ENCODE peak calls at places on chromosomes 6 and 20, in eight cellular contexts. One of them, this sample, is unnamed.

GRCh38 chr20:37749620-37750403 is 56.0 kb downstream of the CTNNBL1 start:
- DNase-seq in HCT116: no peak
- DNase-seq in heart left ventricle: no peak
- DNase-seq in GM12865: no peak
- DNase-seq in MM.1S: no peak
- DNase-seq in Peyer's patch: no peak
- DNase-seq in gastrocnemius medialis: no peak
- DNase-seq in cardiac muscle cell: no peak
- DNase-seq in this sample: no peak

GRCh38 chr6:5202206-5202605 is 58.5 kb downstream of the LYRM4 start:
- DNase-seq in GM12865: no peak
- DNase-seq in gastrocnemius medialis: no peak
- DNase-seq in cardiac muscle cell: no peak
- DNase-seq in Peyer's patch: no peak
- DNase-seq in MM.1S: no peak
- DNase-seq in heart left ventricle: no peak
- DNase-seq in HCT116: no peak
- DNase-seq in this sample: no peak

GRCh38 chr20:2446845-2447244 is 23.7 kb downstream of the SNRPB start:
- DNase-seq in Peyer's patch: no peak
- DNase-seq in HCT116: no peak
- DNase-seq in gastrocnemius medialis: no peak
- DNase-seq in heart left ventricle: no peak
- DNase-seq in GM12865: no peak
- DNase-seq in MM.1S: no peak
- DNase-seq in cardiac muscle cell: no peak
- DNase-seq in this sample: no peak

GRCh38 chr6:12977206-12977605 is 260.6 kb downstream of the PHACTR1 start:
- DNase-seq in heart left ventricle: no peak
- DNase-seq in HCT116: no peak
- DNase-seq in gastrocnemius medialis: no peak
- DNase-seq in cardiac muscle cell: no peak
- DNase-seq in Peyer's patch: no peak
- DNase-seq in GM12865: no peak
- DNase-seq in MM.1S: no peak
- DNase-seq in this sample: no peak

GRCh38 chr6:136822051-136822378 is 377 bp upstream of the PEX7 start:
- DNase-seq in heart left ventricle: peak; percentile 32
- DNase-seq in cardiac muscle cell: peak; percentile 62
- DNase-seq in Peyer's patch: no peak
- DNase-seq in MM.1S: no peak
- DNase-seq in HCT116: no peak
- DNase-seq in gastrocnemius medialis: no peak
- DNase-seq in GM12865: no peak
- DNase-seq in this sample: no peak

GRCh38 chr20:58233881-58234528 is 5.6 kb upstream of the ANKRD60 start:
- DNase-seq in GM12865: peak; percentile 22
- DNase-seq in gastrocnemius medialis: no peak
- DNase-seq in Peyer's patch: no peak
- DNase-seq in cardiac muscle cell: peak; percentile 18
- DNase-seq in HCT116: no peak
- DNase-seq in heart left ventricle: no peak
- DNase-seq in MM.1S: no peak
- DNase-seq in this sample: no peak

GRCh38 chr20:45308078-45308778 is at the start of gene MATN4:
- DNase-seq in MM.1S: no peak
- DNase-seq in gastrocnemius medialis: no peak
- DNase-seq in GM12865: no peak
- DNase-seq in HCT116: no peak
- DNase-seq in cardiac muscle cell: no peak
- DNase-seq in Peyer's patch: no peak
- DNase-seq in heart left ventricle: no peak
- DNase-seq in this sample: no peak

GRCh38 chr20:49415005-49415663 is 67.3 kb downstream of the KCNB1 start:
- DNase-seq in cardiac muscle cell: no peak
- DNase-seq in heart left ventricle: no peak
- DNase-seq in gastrocnemius medialis: no peak
- DNase-seq in GM12865: no peak
- DNase-seq in HCT116: no peak
- DNase-seq in Peyer's patch: no peak
- DNase-seq in MM.1S: no peak
- DNase-seq in this sample: no peak

GRCh38 chr6:53879608-53880007 is 84.8 kb downstream of the LRRC1 start:
- DNase-seq in GM12865: no peak
- DNase-seq in cardiac muscle cell: no peak
- DNase-seq in heart left ventricle: no peak
- DNase-seq in Peyer's patch: no peak
- DNase-seq in HCT116: no peak
- DNase-seq in MM.1S: no peak
- DNase-seq in gastrocnemius medialis: no peak
- DNase-seq in this sample: no peak

GRCh38 chr6:159089909-159090308 is 45.1 kb upstream of the TAGAP start:
- DNase-seq in cardiac muscle cell: no peak
- DNase-seq in Peyer's patch: no peak
- DNase-seq in heart left ventricle: no peak
- DNase-seq in GM12865: no peak
- DNase-seq in MM.1S: no peak
- DNase-seq in HCT116: no peak
- DNase-seq in gastrocnemius medialis: no peak
- DNase-seq in this sample: no peak

GRCh38 chr6:120031837-120032236 is 682.3 kb upstream of the MAN1A1 start:
- DNase-seq in GM12865: no peak
- DNase-seq in MM.1S: no peak
- DNase-seq in cardiac muscle cell: no peak
- DNase-seq in HCT116: no peak
- DNase-seq in gastrocnemius medialis: no peak
- DNase-seq in Peyer's patch: no peak
- DNase-seq in heart left ventricle: no peak
- DNase-seq in this sample: no peak

GRCh38 chr6:558089-558488 is 98.8 kb downstream of the HUS1B start:
- DNase-seq in gastrocnemius medialis: no peak
- DNase-seq in Peyer's patch: no peak
- DNase-seq in heart left ventricle: no peak
- DNase-seq in GM12865: no peak
- DNase-seq in HCT116: no peak
- DNase-seq in MM.1S: peak; percentile 15
- DNase-seq in cardiac muscle cell: peak; percentile 10
- DNase-seq in this sample: no peak

GRCh38 chr20:48832423-48832735 is 4.6 kb upstream of the PREX1 start:
- DNase-seq in gastrocnemius medialis: no peak
- DNase-seq in cardiac muscle cell: no peak
- DNase-seq in heart left ventricle: no peak
- DNase-seq in GM12865: no peak
- DNase-seq in MM.1S: no peak
- DNase-seq in HCT116: no peak
- DNase-seq in Peyer's patch: peak; percentile 60
- DNase-seq in this sample: no peak

GRCh38 chr6:72084992-72085569 is 198.7 kb downstream of the RIMS1 start:
- DNase-seq in Peyer's patch: no peak
- DNase-seq in HCT116: no peak
- DNase-seq in heart left ventricle: no peak
- DNase-seq in gastrocnemius medialis: no peak
- DNase-seq in MM.1S: peak; percentile 16
- DNase-seq in GM12865: peak; percentile 21
- DNase-seq in cardiac muscle cell: peak; percentile 45
- DNase-seq in this sample: no peak

GRCh38 chr20:54980321-54980960 is 505.0 kb downstream of the DOK5 start:
- DNase-seq in Peyer's patch: no peak
- DNase-seq in HCT116: no peak
- DNase-seq in cardiac muscle cell: no peak
- DNase-seq in gastrocnemius medialis: no peak
- DNase-seq in GM12865: peak; percentile 2
- DNase-seq in MM.1S: peak; percentile 40
- DNase-seq in heart left ventricle: no peak
- DNase-seq in this sample: no peak

GRCh38 chr6:22884441-22884840 is 315.1 kb downstream of the HDGFL1 start:
- DNase-seq in heart left ventricle: no peak
- DNase-seq in cardiac muscle cell: no peak
- DNase-seq in GM12865: no peak
- DNase-seq in MM.1S: no peak
- DNase-seq in gastrocnemius medialis: no peak
- DNase-seq in Peyer's patch: no peak
- DNase-seq in HCT116: no peak
- DNase-seq in this sample: no peak

GRCh38 chr6:37006793-37007339 is 1.4 kb downstream of the FGD2 start:
- DNase-seq in heart left ventricle: no peak
- DNase-seq in MM.1S: no peak
- DNase-seq in gastrocnemius medialis: no peak
- DNase-seq in GM12865: no peak
- DNase-seq in HCT116: no peak
- DNase-seq in Peyer's patch: no peak
- DNase-seq in cardiac muscle cell: no peak
- DNase-seq in this sample: no peak

GRCh38 chr6:79810878-79811277 is 136.5 kb downstream of the ELOVL4 start:
- DNase-seq in cardiac muscle cell: no peak
- DNase-seq in HCT116: no peak
- DNase-seq in gastrocnemius medialis: no peak
- DNase-seq in Peyer's patch: no peak
- DNase-seq in GM12865: no peak
- DNase-seq in MM.1S: no peak
- DNase-seq in heart left ventricle: no peak
- DNase-seq in this sample: no peak

GRCh38 chr20:577167-577791 is 32.8 kb downstream of the TCF15 start:
- DNase-seq in heart left ventricle: no peak
- DNase-seq in GM12865: peak; percentile 54
- DNase-seq in MM.1S: no peak
- DNase-seq in HCT116: peak; percentile 77
- DNase-seq in Peyer's patch: peak; percentile 33
- DNase-seq in cardiac muscle cell: peak; percentile 40
- DNase-seq in gastrocnemius medialis: no peak
- DNase-seq in this sample: no peak

GRCh38 chr20:21615617-21616080 is 89.8 kb upstream of the PAX1 start:
- DNase-seq in gastrocnemius medialis: no peak
- DNase-seq in GM12865: peak; percentile 67
- DNase-seq in MM.1S: peak; percentile 69
- DNase-seq in heart left ventricle: peak; percentile 42
- DNase-seq in Peyer's patch: peak; percentile 61
- DNase-seq in HCT116: peak; percentile 26
- DNase-seq in cardiac muscle cell: peak; percentile 40
- DNase-seq in this sample: no peak
- H3K4me3 ChIP-seq in gastrocnemius medialis: no peak overlapping the region
- H3K4me3 ChIP-seq in GM12865: no peak overlapping the region
- H3K4me3 ChIP-seq in MM.1S: no peak overlapping the region
- H3K4me3 ChIP-seq in heart left ventricle: no peak overlapping the region
- H3K4me3 ChIP-seq in Peyer's patch: no peak overlapping the region
- H3K4me3 ChIP-seq in HCT116: no peak overlapping the region
- H3K4me3 ChIP-seq in cardiac muscle cell: no peak overlapping the region
- H3K4me3 ChIP-seq in this sample: no peak overlapping the region

GRCh38 chr20:62209850-62210495 is 10.1 kb downstream of the HRH3 start:
- DNase-seq in MM.1S: no peak
- DNase-seq in Peyer's patch: no peak
- DNase-seq in GM12865: no peak
- DNase-seq in heart left ventricle: peak; percentile 15
- DNase-seq in gastrocnemius medialis: no peak
- DNase-seq in HCT116: no peak
- DNase-seq in cardiac muscle cell: no peak
- DNase-seq in this sample: no peak

GRCh38 chr20:62211216-62211615 is 8.9 kb downstream of the HRH3 start:
- DNase-seq in heart left ventricle: peak; percentile 10
- DNase-seq in gastrocnemius medialis: no peak
- DNase-seq in cardiac muscle cell: no peak
- DNase-seq in Peyer's patch: no peak
- DNase-seq in GM12865: no peak
- DNase-seq in MM.1S: no peak
- DNase-seq in HCT116: no peak
- DNase-seq in this sample: no peak

GRCh38 chr20:62211769-62212288 is 8.2 kb downstream of the HRH3 start:
- DNase-seq in GM12865: no peak
- DNase-seq in gastrocnemius medialis: no peak
- DNase-seq in Peyer's patch: no peak
- DNase-seq in heart left ventricle: no peak
- DNase-seq in HCT116: no peak
- DNase-seq in MM.1S: no peak
- DNase-seq in cardiac muscle cell: no peak
- DNase-seq in this sample: no peak

GRCh38 chr20:62208805-62209755 is 11.0 kb downstream of the HRH3 start:
- DNase-seq in gastrocnemius medialis: no peak
- DNase-seq in HCT116: no peak
- DNase-seq in Peyer's patch: no peak
- DNase-seq in cardiac muscle cell: no peak
- DNase-seq in GM12865: no peak
- DNase-seq in MM.1S: no peak
- DNase-seq in heart left ventricle: no peak
- DNase-seq in this sample: no peak

DNA sequence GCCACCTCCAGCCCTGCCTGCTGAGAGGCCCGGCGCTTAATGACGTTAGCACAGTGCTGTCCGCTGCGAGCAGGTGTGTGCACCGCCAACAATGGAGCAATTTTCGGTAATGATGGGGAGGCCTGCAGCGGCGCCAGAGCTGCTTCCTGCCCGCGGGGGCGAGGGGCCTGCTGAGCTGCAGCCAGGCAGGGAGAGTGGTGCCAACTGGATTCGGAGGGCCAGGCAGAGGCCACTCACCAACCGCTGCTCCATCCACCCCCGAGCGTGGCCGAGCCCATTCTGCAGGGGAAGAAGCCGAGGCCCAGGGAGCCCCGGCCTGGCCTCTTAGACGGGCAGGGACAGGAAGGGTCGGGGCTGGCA is 9.6 kb downstream of the HRH3 start:
- DNase-seq in GM12865: no peak
- DNase-seq in MM.1S: no peak
- DNase-seq in HCT116: no peak
- DNase-seq in heart left ventricle: peak; percentile 18
- DNase-seq in cardiac muscle cell: no peak
- DNase-seq in gastrocnemius medialis: no peak
- DNase-seq in Peyer's patch: no peak
- DNase-seq in this sample: no peak
- H3K4me3 ChIP-seq in GM12865: no peak overlapping the region
- H3K4me3 ChIP-seq in MM.1S: no peak overlapping the region
- H3K4me3 ChIP-seq in HCT116: no peak overlapping the region
- H3K4me3 ChIP-seq in heart left ventricle: no peak overlapping the region
- H3K4me3 ChIP-seq in cardiac muscle cell: no peak overlapping the region
- H3K4me3 ChIP-seq in gastrocnemius medialis: no peak overlapping the region
- H3K4me3 ChIP-seq in Peyer's patch: no peak overlapping the region
- H3K4me3 ChIP-seq in this sample: no peak overlapping the region

DNA sequence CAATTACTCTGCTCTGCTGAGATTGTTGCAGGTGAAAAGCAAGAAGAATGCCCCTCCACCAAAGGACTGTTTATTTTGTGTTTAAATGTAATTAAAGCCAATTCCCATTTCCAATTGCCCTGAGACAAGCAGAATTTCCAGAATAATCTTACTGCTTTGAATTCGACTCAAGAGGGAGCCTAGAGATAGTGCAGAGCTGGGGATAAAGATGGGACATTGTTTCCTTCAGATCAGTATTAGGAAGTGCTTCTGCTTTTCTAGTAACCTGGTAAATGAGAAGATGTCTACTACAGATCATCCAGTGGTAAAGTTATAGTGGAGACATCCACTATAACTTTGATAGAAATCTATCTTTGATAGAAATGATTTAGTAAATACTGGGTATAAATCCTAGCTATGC is 326.9 kb downstream of the UBE3D start:
- DNase-seq in HCT116: no peak
- DNase-seq in MM.1S: no peak
- DNase-seq in gastrocnemius medialis: no peak
- DNase-seq in Peyer's patch: no peak
- DNase-seq in cardiac muscle cell: no peak
- DNase-seq in GM12865: no peak
- DNase-seq in heart left ventricle: no peak
- DNase-seq in this sample: no peak
- H3K4me3 ChIP-seq in HCT116: no peak overlapping the region
- H3K4me3 ChIP-seq in MM.1S: no peak overlapping the region
- H3K4me3 ChIP-seq in gastrocnemius medialis: no peak overlapping the region
- H3K4me3 ChIP-seq in Peyer's patch: no peak overlapping the region
- H3K4me3 ChIP-seq in cardiac muscle cell: no peak overlapping the region
- H3K4me3 ChIP-seq in GM12865: no peak overlapping the region
- H3K4me3 ChIP-seq in heart left ventricle: no peak overlapping the region
- H3K4me3 ChIP-seq in this sample: no peak overlapping the region

GRCh38 chr6:75830959-75831885 is 82.2 kb downstream of the MYO6 start:
- DNase-seq in HCT116: no peak
- DNase-seq in Peyer's patch: no peak
- DNase-seq in gastrocnemius medialis: no peak
- DNase-seq in MM.1S: no peak
- DNase-seq in GM12865: peak; percentile 57
- DNase-seq in heart left ventricle: no peak
- DNase-seq in cardiac muscle cell: peak; percentile 32
- DNase-seq in this sample: no peak
- H3K4me3 ChIP-seq in HCT116: no peak overlapping the region
- H3K4me3 ChIP-seq in Peyer's patch: no peak overlapping the region
- H3K4me3 ChIP-seq in gastrocnemius medialis: no peak overlapping the region
- H3K4me3 ChIP-seq in MM.1S: no peak overlapping the region
- H3K4me3 ChIP-seq in GM12865: no peak overlapping the region
- H3K4me3 ChIP-seq in heart left ventricle: no peak overlapping the region
- H3K4me3 ChIP-seq in cardiac muscle cell: no peak overlapping the region
- H3K4me3 ChIP-seq in this sample: no peak overlapping the region